ENCODE peak calls at places on chromosomes 3 and 15, in nine cellular contexts. F, S, P, T, B, R, D, E and X are unnamed samples.

GRCh38 chr15:90232941-90233700 is 620 bp downstream of the CIB1 start:
- DNase-seq in B (peak), S (peak), F (peak), T (peak), D (peak), P (peak), R (peak), E (peak), X (no peak)

GRCh38 chr15:85331666-85332261 is 48.6 kb upstream of the AKAP13 start:
- DNase-seq in B (no peak), F (no peak), P (peak), R (no peak), D (no peak), S (no peak), T (no peak), E (no peak), X (no peak)

GRCh38 chr15:43329222-43329959 is 982 bp downstream of the LCMT2 start:
- DNase-seq in R (peak), P (peak), E (no peak), D (peak), T (peak), F (peak), B (peak), S (peak), X (no peak)

GRCh38 chr3:36700537-36701248 is 63.7 kb downstream of the DCLK3 start:
- DNase-seq in D (peak), S (peak), E (peak), P (peak), F (peak), T (peak), B (peak), R (peak), X (no peak)

GRCh38 chr3:65836047-65836446 is 202.7 kb downstream of the MAGI1 start:
- DNase-seq in P (no peak), E (peak), T (peak), F (no peak), R (no peak), S (no peak), D (peak), B (no peak), X (no peak)

GRCh38 chr15:62658498-62658897 is 384.0 kb upstream of the TPM1 start:
- DNase-seq in S (no peak), R (no peak), T (peak), F (no peak), E (peak), B (peak), D (peak), P (no peak), X (no peak)

GRCh38 chr3:107882261-107882660 is 208.6 kb downstream of the CD47 start:
- DNase-seq in R (no peak), T (no peak), E (no peak), S (no peak), D (no peak), B (no peak), F (no peak), P (no peak), X (no peak)

GRCh38 chr3:40237892-40238571 is 71.5 kb upstream of the EIF1B start:
- DNase-seq in B (peak), S (no peak), E (no peak), T (no peak), P (no peak), R (peak), D (no peak), F (peak), X (no peak)

GRCh38 chr15:75138016-75138999 is 63.4 kb upstream of the C15orf39 start:
- DNase-seq in S (no peak), T (no peak), B (no peak), D (peak), R (no peak), F (peak), E (no peak), P (no peak), X (no peak)

GRCh38 chr3:13095408-13095861 is 22.2 kb upstream of the IQSEC1 start:
- DNase-seq in T (no peak), E (no peak), S (no peak), P (no peak), R (peak), D (no peak), F (no peak), B (peak), X (no peak)

GRCh38 chr3:133479895-133480669 is 80.2 kb downstream of the BFSP2 start:
- DNase-seq in P (no peak), S (no peak), D (peak), T (no peak), R (peak), E (no peak), F (peak), B (no peak), X (peak)

GRCh38 chr3:60153221-60153999 is 1097.8 kb downstream of the FHIT start:
- DNase-seq in T (no peak), R (no peak), D (no peak), P (no peak), B (no peak), F (no peak), S (no peak), E (no peak), X (no peak)

GRCh38 chr15:80456517-80457497 is 52.6 kb downstream of the ARNT2 start:
- DNase-seq in T (peak), D (no peak), F (no peak), E (peak), B (no peak), S (no peak), P (no peak), R (no peak), X (no peak)
- H3K27ac ChIP-seq in T (no peak), D (no peak), F (no peak), E (no peak), B (peak), S (no peak), P (no peak), R (no peak), X (no peak)

GRCh38 chr3:51966016-51966415 is 1.2 kb downstream of the PCBP4 start:
- DNase-seq in R (no peak), T (no peak), F (no peak), P (no peak), E (no peak), S (peak), D (no peak), B (peak), X (no peak)
- H3K27ac ChIP-seq in R (no peak), T (no peak), F (no peak), P (no peak), E (no peak), S (peak), D (no peak), B (peak), X (no peak)

DNA sequence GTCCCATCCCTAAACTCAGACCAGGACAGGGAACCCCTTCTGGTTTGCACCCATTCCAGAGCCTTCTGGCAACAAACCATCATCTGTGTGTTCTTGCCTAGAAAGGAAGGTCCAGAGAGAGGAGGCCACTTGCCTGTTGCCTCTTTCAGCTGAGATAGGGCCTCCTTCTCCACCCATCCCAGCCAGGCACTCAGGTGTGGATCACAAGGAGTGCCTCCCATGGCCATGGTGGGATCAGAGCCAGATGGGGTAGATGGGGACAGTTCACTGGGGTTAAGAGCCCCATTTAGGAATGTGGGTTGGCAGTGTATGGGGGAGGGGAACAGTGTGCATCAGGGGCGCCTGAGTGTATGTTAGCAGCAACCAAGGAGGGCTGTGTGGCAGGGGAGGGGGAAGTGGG is 8.9 kb upstream of the CTDSPL start:
- DNase-seq in S (no peak), E (no peak), B (no peak), F (no peak), R (no peak), P (no peak), D (no peak), T (no peak), X (no peak)
- H3K27ac ChIP-seq in S (no peak), E (no peak), B (no peak), F (no peak), R (no peak), P (no peak), D (peak), T (no peak), X (peak)

GRCh38 chr15:95620934-95621579 is 709.4 kb upstream of the NR2F2 start:
- DNase-seq in T (no peak), S (no peak), E (peak), D (no peak), R (no peak), B (no peak), P (no peak), F (no peak), X (no peak)
- H3K27ac ChIP-seq in T (no peak), S (no peak), E (no peak), D (no peak), R (no peak), B (no peak), P (no peak), F (no peak), X (no peak)

GRCh38 chr3:124277516-124277890 is 285.6 kb upstream of the ROPN1 start:
- DNase-seq in D (no peak), T (peak), E (no peak), F (no peak), R (no peak), B (peak), P (peak), S (peak), X (no peak)

GRCh38 chr3:124283644-124284008 is 291.7 kb upstream of the ROPN1 start:
- DNase-seq in E (no peak), R (no peak), B (no peak), F (no peak), D (no peak), S (no peak), T (no peak), P (no peak), X (no peak)

GRCh38 chr3:124288996-124289395 is 297.1 kb upstream of the ROPN1 start:
- DNase-seq in P (no peak), F (no peak), B (no peak), E (no peak), R (no peak), S (no peak), D (no peak), T (no peak), X (no peak)

GRCh38 chr3:124281453-124282316 is 289.8 kb upstream of the ROPN1 start:
- DNase-seq in S (no peak), E (peak), T (peak), F (peak), D (peak), P (peak), R (peak), B (no peak), X (no peak)

GRCh38 chr3:124282751-124283643 is 291.1 kb upstream of the ROPN1 start:
- DNase-seq in F (no peak), P (no peak), B (no peak), E (no peak), T (peak), D (no peak), S (no peak), R (no peak), X (no peak)
- H3K27ac ChIP-seq in F (no peak), P (no peak), B (peak), E (no peak), T (no peak), D (no peak), S (no peak), R (no peak), X (no peak)

GRCh38 chr15:73952913-73953750 is 26.9 kb downstream of the LOXL1 start:
- DNase-seq in S (no peak), T (no peak), R (no peak), F (no peak), B (no peak), P (no peak), E (no peak), D (no peak), X (no peak)
- H3K27ac ChIP-seq in S (no peak), T (no peak), R (no peak), F (no peak), B (peak), P (no peak), E (no peak), D (no peak), X (no peak)

GRCh38 chr15:65856821-65857455 is 12.4 kb upstream of the RAB11A start:
- DNase-seq in S (peak), D (peak), B (peak), R (peak), E (peak), F (peak), P (peak), T (peak), X (no peak)

GRCh38 chr15:65863106-65863505 is 6.2 kb upstream of the RAB11A start:
- DNase-seq in S (no peak), E (no peak), D (no peak), R (no peak), B (no peak), P (no peak), F (no peak), T (no peak), X (no peak)

GRCh38 chr15:65851981-65852380 is 17.3 kb upstream of the RAB11A start:
- DNase-seq in S (no peak), T (no peak), F (no peak), P (no peak), E (no peak), D (no peak), B (no peak), R (no peak), X (no peak)

GRCh38 chr15:65862682-65863081 is 6.6 kb upstream of the RAB11A start:
- DNase-seq in T (peak), S (no peak), B (no peak), F (peak), P (peak), R (peak), E (peak), D (peak), X (no peak)

GRCh38 chr15:65857718-65858402 is 11.4 kb upstream of the RAB11A start:
- DNase-seq in F (peak), S (no peak), T (no peak), R (no peak), E (no peak), P (no peak), D (no peak), B (no peak), X (no peak)
- H3K27ac ChIP-seq in F (no peak), S (no peak), T (no peak), R (no peak), E (no peak), P (no peak), D (no peak), B (no peak), X (no peak)

DNA sequence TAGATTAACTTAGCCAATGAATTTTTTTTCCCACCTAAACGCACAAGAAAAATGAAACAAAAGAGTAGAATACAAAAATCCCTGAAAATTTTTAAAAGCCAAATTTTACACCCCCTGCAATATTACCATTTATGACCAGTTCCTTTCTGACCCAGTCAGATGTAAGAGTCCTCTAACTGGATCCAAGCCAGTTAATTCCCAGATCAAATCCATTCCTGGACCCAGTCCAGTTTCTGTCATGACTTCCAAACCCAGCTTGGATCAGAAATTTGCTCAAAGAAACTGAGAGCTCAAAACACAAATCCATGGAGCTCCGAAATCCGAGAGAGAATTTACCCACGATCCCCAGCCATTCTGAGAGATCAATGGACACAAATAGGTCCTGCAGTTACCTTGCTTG is 17.0 kb upstream of the ALDH1L1 start:
- DNase-seq in S (no peak), D (no peak), P (no peak), F (no peak), R (no peak), E (no peak), B (no peak), T (no peak), X (no peak)
- H3K27ac ChIP-seq in S (no peak), D (no peak), P (no peak), F (no peak), R (no peak), E (no peak), B (no peak), T (no peak), X (no peak)

GRCh38 chr3:196623350-196623749 is 16.1 kb upstream of the NRROS start:
- DNase-seq in F (no peak), P (no peak), D (no peak), S (no peak), B (no peak), T (no peak), R (no peak), E (no peak), X (no peak)
- H3K27ac ChIP-seq in F (no peak), P (no peak), D (no peak), S (peak), B (peak), T (no peak), R (no peak), E (no peak), X (no peak)